ENCODE peak calls at places on chromosome 14, in seven cellular contexts. U is right lobe of liver, B is A549, H is IMR-90, K is suprapubic skin, N is uterus, R is upper lobe of left lung. O is an unnamed sample.

GRCh38 chr14:46250113-46250703 is 401.4 kb downstream of the RPL10L start:
- DNase-seq in N (no peak), K (no peak), U (no peak), B (peak), H (no peak), R (no peak), O (no peak)

GRCh38 chr14:104262515-104263514 is 124.4 kb downstream of the KIF26A start:
- DNase-seq in H (no peak), U (peak), R (no peak), B (no peak), K (peak), N (peak), O (peak)

GRCh38 chr14:99481745-99482099 is 513 bp downstream of the CCNK start:
- DNase-seq in H (peak), B (peak), R (no peak), K (no peak), U (no peak), N (no peak), O (no peak)

GRCh38 chr14:72546359-72547035 is 347.4 kb downstream of the DPF3 start:
- DNase-seq in U (no peak), H (no peak), K (no peak), R (no peak), N (no peak), B (no peak), O (no peak)

GRCh38 chr14:72679106-72679505 is 214.8 kb downstream of the DPF3 start:
- DNase-seq in N (no peak), H (peak), B (no peak), R (peak), U (no peak), K (no peak), O (peak)

GRCh38 chr14:102949062-102949800 is 26.8 kb downstream of the AMN start:
- DNase-seq in R (no peak), B (no peak), H (peak), N (no peak), K (peak), U (no peak), O (no peak)

GRCh38 chr14:50319721-50320120 is 7.6 kb downstream of the DMAC2L start:
- DNase-seq in N (no peak), H (peak), R (no peak), K (no peak), B (no peak), U (no peak), O (no peak)

GRCh38 chr14:64880382-64881121 is 845 bp upstream of the SPTB start:
- DNase-seq in K (peak), U (peak), H (no peak), B (peak), N (peak), R (peak), O (peak)

GRCh38 chr14:51304428-51304827 is 64.4 kb downstream of the TMX1 start:
- DNase-seq in R (no peak), N (no peak), U (no peak), H (peak), B (no peak), K (no peak), O (no peak)

GRCh38 chr14:67566908-67567307 is 33.2 kb downstream of the PIGH start:
- DNase-seq in B (no peak), H (no peak), K (peak), R (no peak), N (no peak), U (no peak), O (no peak)

GRCh38 chr14:76432967-76433752 is 57.2 kb downstream of the ESRRB start:
- DNase-seq in R (no peak), U (no peak), B (no peak), K (no peak), H (no peak), N (no peak), O (no peak)

GRCh38 chr14:32330356-32331226 is 1.5 kb downstream of the AKAP6 start:
- DNase-seq in U (no peak), R (no peak), K (no peak), H (no peak), B (no peak), N (no peak), O (no peak)

GRCh38 chr14:101167428-101167827 is 263.9 kb upstream of the RTL1 start:
- DNase-seq in U (no peak), R (no peak), K (no peak), H (no peak), B (no peak), N (no peak), O (no peak)

GRCh38 chr14:91330111-91330696 is 85.7 kb upstream of the GPR68 start:
- DNase-seq in N (no peak), K (no peak), U (no peak), H (no peak), R (no peak), B (no peak), O (no peak)

GRCh38 chr14:34650786-34651584 is 21.0 kb upstream of the SNX6 start:
- DNase-seq in H (peak), N (no peak), R (no peak), U (no peak), K (no peak), B (peak), O (no peak)

GRCh38 chr14:80427101-80427500 is 215.8 kb upstream of the DIO2 start:
- DNase-seq in H (peak), R (no peak), N (no peak), B (no peak), K (no peak), U (no peak), O (no peak)

GRCh38 chr14:101929946-101930345 is 34.4 kb upstream of the DYNC1H1 start:
- DNase-seq in R (no peak), H (no peak), N (no peak), U (no peak), B (no peak), K (peak), O (no peak)

GRCh38 chr14:84409435-84409834 is 1120.5 kb upstream of the FLRT2 start:
- DNase-seq in U (no peak), K (no peak), N (no peak), H (peak), B (no peak), R (no peak), O (no peak)

GRCh38 chr14:87888136-87888999 is 104.6 kb downstream of the GALC start:
- DNase-seq in H (no peak), U (no peak), R (no peak), B (peak), K (no peak), N (peak), O (no peak)

GRCh38 chr14:42149609-42150261 is 543.1 kb downstream of the LRFN5 start:
- DNase-seq in N (no peak), U (no peak), B (no peak), K (no peak), R (no peak), H (no peak), O (no peak)

GRCh38 chr14:76151398-76152332 is at the start of gene GPATCH2L:
- DNase-seq in K (peak), H (peak), U (peak), B (peak), N (peak), R (peak), O (peak)

GRCh38 chr14:99511421-99512109 is 30.4 kb downstream of the CCNK start:
- DNase-seq in R (no peak), K (no peak), B (no peak), N (peak), U (no peak), H (peak), O (peak)

GRCh38 chr14:74015965-74016364 is 3.1 kb downstream of the ENTPD5 start:
- DNase-seq in B (no peak), N (no peak), K (no peak), U (no peak), H (no peak), R (no peak), O (no peak)

GRCh38 chr14:89013098-89013504 is 188.7 kb downstream of the TTC8 start:
- DNase-seq in U (no peak), R (no peak), K (no peak), B (peak), N (no peak), H (peak), O (no peak)

GRCh38 chr14:58882577-58883018 is 244.8 kb downstream of the DACT1 start:
- DNase-seq in K (no peak), B (no peak), R (no peak), U (no peak), H (peak), N (no peak), O (no peak)

GRCh38 chr14:101849125-101849524 is 87.6 kb downstream of the PPP2R5C start:
- DNase-seq in H (no peak), R (no peak), K (no peak), B (no peak), U (no peak), N (no peak), O (peak)

GRCh38 chr14:32696325-32697101 is 242.2 kb upstream of the NPAS3 start:
- DNase-seq in H (no peak), N (no peak), B (no peak), R (no peak), U (no peak), K (no peak), O (no peak)

GRCh38 chr14:105853907-105854599 is 327.7 kb downstream of the TMEM121 start:
- DNase-seq in H (no peak), U (peak), B (no peak), R (peak), N (peak), K (no peak), O (no peak)

GRCh38 chr14:85620937-85621336 is 91.0 kb downstream of the FLRT2 start:
- DNase-seq in H (no peak), R (no peak), N (no peak), K (no peak), B (no peak), U (no peak), O (no peak)
- TF ChIP-seq CTCF in H (no peak), R (no peak), N (no peak), K (no peak), B (no peak), U (no peak), O (no peak)

GRCh38 chr14:23929131-23929530 is 24.4 kb upstream of the DHRS4 start:
- DNase-seq in R (no peak), K (no peak), B (no peak), U (no peak), H (no peak), N (no peak), O (no peak)

GRCh38 chr14:23930742-23931141 is 22.8 kb upstream of the DHRS4 start:
- DNase-seq in K (no peak), B (no peak), U (no peak), R (no peak), N (peak), H (peak), O (no peak)

GRCh38 chr14:23932639-23933038 is 20.9 kb upstream of the DHRS4 start:
- DNase-seq in R (no peak), N (no peak), H (no peak), U (no peak), K (no peak), B (no peak), O (no peak)

GRCh38 chr14:23931705-23932314 is 21.8 kb upstream of the DHRS4 start:
- DNase-seq in K (no peak), N (no peak), R (no peak), B (no peak), U (no peak), H (no peak), O (no peak)

DNA sequence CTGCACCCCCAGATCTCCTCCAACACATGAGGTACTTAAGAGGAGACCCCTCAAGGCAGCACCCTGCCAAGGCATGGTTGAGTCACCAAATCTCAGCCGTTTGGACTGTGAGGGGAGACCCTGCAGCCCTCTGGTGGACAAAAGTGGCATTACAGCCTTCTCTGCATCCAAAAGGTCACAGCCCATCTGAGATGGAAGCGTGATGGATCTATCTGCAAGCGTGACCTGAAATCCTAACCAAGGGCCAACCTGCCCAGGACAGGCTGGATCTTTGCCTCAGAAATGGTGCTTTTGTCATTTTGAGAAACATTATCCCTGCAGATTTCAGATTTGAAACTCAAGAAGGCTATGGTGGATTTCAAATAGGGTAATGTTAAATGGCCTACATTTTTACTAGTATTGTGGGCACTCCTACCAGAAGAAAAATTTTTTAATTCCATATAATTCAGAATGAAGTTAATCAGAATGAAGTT is 23.7 kb upstream of the DHRS4 start:
- DNase-seq in K (peak), B (peak), U (peak), R (no peak), H (peak), N (peak), O (peak)
- H3K27ac ChIP-seq in K (no peak), B (no peak), U (no peak), R (no peak), H (no peak), N (no peak), O (no peak)

GRCh38 chr14:56118611-56119181 is 485 bp downstream of the PELI2 start:
- DNase-seq in H (no peak), U (peak), N (peak), K (no peak), B (no peak), R (peak), O (peak)

GRCh38 chr14:56116128-56116900 is 1.9 kb upstream of the PELI2 start:
- DNase-seq in H (no peak), R (no peak), U (no peak), N (no peak), B (no peak), K (no peak), O (no peak)

GRCh38 chr14:56120091-56120632 is 2.0 kb downstream of the PELI2 start:
- DNase-seq in H (peak), B (no peak), N (no peak), U (no peak), R (no peak), K (no peak), O (no peak)

GRCh38 chr14:56119221-56119967 is 1.2 kb downstream of the PELI2 start:
- DNase-seq in K (peak), R (peak), U (peak), H (peak), B (peak), N (peak), O (peak)

DNA sequence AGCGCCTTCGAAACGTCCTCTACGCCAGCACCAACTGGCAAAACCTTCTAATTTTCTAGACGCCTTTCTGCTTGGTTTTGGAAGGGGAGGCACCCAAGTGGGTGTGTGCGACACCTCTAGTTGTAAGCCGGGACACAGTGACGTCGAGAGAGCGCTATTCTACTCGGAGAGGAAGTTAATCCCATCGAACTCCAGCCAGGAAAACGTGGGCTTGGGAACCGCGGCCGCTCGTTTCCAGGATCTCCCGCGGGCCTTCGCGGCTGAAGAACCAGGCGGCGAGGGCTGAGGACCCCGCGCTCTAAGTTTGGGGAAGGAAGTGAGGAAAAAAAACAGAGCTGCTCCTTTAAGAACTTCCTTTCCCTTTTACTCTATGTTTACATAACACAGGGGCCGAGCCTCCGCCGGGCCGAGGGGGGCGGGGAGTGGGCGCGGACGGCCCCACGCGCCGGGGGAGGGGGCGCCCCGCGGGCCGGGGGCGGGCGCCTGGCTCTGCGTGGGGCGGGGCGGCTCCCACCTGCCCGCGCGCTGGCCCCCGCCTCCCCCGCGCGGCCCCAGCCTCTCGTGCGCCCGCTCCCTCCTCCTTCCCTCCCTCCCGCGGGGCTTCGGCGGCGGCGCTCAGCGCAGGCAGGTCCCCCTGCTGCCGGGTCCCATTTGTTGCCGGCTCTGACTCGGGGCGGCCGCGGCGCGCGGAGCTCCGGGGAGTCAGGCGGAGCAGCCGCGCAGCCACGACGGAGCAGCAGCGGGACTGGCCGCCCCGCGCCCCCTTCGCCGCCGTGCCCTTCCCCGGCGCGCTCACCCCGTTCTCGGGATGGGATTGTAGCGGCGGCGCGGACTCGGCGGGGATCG is at the start of gene PELI2:
- DNase-seq in R (peak), N (peak), K (peak), B (peak), H (peak), U (peak), O (peak)
- TF ChIP-seq POLR2A in R (peak), N (peak), K (peak), B (peak), H (peak), U (peak), O (no peak)

GRCh38 chr14:22715186-22715812 is 51.2 kb upstream of the OXA1L start:
- DNase-seq in R (no peak), B (no peak), K (no peak), U (no peak), N (no peak), H (no peak), O (no peak)
- TF ChIP-seq CTCF in R (no peak), B (no peak), K (no peak), U (no peak), N (no peak), H (no peak), O (no peak)

DNA sequence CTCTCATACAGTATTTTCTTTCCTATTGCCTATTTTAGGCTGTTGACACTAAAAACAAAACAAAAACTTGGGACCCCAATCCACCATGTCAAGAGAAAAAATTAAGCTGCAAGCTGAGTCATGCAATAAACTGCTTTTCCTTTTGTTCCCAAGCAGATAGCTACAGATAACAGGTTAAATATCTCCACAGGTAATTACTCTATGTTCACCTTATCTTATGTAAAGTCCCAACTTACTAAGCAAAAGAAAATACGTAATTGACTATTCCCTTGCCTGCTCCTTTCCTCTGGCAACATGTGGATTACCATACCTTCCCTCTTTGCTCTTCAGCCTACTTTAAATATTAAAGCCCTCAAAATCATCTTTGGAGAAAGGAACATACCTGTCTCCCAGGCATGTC is 19.2 kb upstream of the COX16 start:
- DNase-seq in B (no peak), U (no peak), N (no peak), R (no peak), H (no peak), K (no peak), O (no peak)
- H3K27ac ChIP-seq in B (no peak), U (no peak), N (no peak), R (no peak), H (no peak), K (no peak), O (no peak)

GRCh38 chr14:68794856-68795601 is 2.2 kb upstream of the ZFP36L1 start:
- DNase-seq in U (no peak), K (no peak), N (no peak), H (peak), R (no peak), B (no peak), O (no peak)
- TF ChIP-seq POLR2A in U (no peak), K (no peak), N (no peak), H (peak), R (peak), B (no peak), O (no peak)

O was measured in heart left ventricle.